ENCODE peak calls at places on chromosomes 11 and 22, in five cellular contexts. F, P, U, H and Y are unnamed samples.

GRCh38 chr11:59865031-59865430 is 1.3 kb downstream of the TCN1 start:
- DNase-seq in F (peak), P (no peak), U (peak), H (peak), Y (no peak)

GRCh38 chr11:34621876-34622275 is 983 bp downstream of the EHF start:
- DNase-seq in F (no peak), P (no peak), U (peak), H (no peak), Y (no peak)

GRCh38 chr11:94557992-94558391 is 9.2 kb upstream of the PIWIL4 start:
- DNase-seq in F (no peak), P (no peak), U (peak), H (no peak), Y (no peak)

GRCh38 chr11:112042161-112042960 is 17.2 kb downstream of the DLAT start:
- DNase-seq in F (peak), P (no peak), U (peak), H (peak), Y (no peak)

GRCh38 chr11:68841718-68842426 is at the start of gene CPT1A:
- DNase-seq in F (no peak), P (peak), U (peak), H (peak), Y (no peak)

GRCh38 chr11:70278994-70279393 is 8.5 kb downstream of the PPFIA1 start:
- DNase-seq in F (no peak), P (no peak), U (no peak), H (no peak), Y (no peak)

GRCh38 chr11:86360775-86361395 is 13.8 kb upstream of the CCDC81 start:
- DNase-seq in F (peak), P (no peak), U (peak), H (peak), Y (peak)

GRCh38 chr11:37699644-37700043 is 1101.6 kb upstream of the RAG2 start:
- DNase-seq in F (no peak), P (no peak), U (no peak), H (no peak), Y (no peak)

GRCh38 chr11:9142732-9143131 is 51.3 kb upstream of the SCUBE2 start:
- DNase-seq in F (no peak), P (no peak), U (no peak), H (no peak), Y (no peak)

GRCh38 chr11:102177126-102177525 is 66.9 kb downstream of the YAP1 start:
- DNase-seq in F (no peak), P (no peak), U (peak), H (no peak), Y (no peak)

GRCh38 chr11:113818426-113818825 is 38.8 kb downstream of the CLDN25 start:
- DNase-seq in F (no peak), P (no peak), U (peak), H (no peak), Y (no peak)

GRCh38 chr11:32434116-32434386 is 1.3 kb downstream of the WT1 start:
- DNase-seq in F (no peak), P (no peak), U (no peak), H (no peak), Y (no peak)

GRCh38 chr22:49268924-49269323 is 558.7 kb downstream of the BRD1 start:
- DNase-seq in F (no peak), P (no peak), U (no peak), H (no peak), Y (no peak)

GRCh38 chr22:20444325-20444724 is 6.7 kb upstream of the SCARF2 start:
- DNase-seq in F (no peak), P (no peak), U (no peak), H (no peak), Y (no peak)

GRCh38 chr11:69930081-69931059 is 111.2 kb upstream of the FGF3 start:
- DNase-seq in F (no peak), P (no peak), U (no peak), H (no peak), Y (no peak)

GRCh38 chr11:77324508-77324907 is 23.0 kb upstream of the GDPD4 start:
- DNase-seq in F (no peak), P (no peak), U (no peak), H (no peak), Y (no peak)

GRCh38 chr11:113634940-113635575 is 71.0 kb downstream of the TMPRSS5 start:
- DNase-seq in F (no peak), P (no peak), U (peak), H (no peak), Y (no peak)

GRCh38 chr11:27293500-27294417 is 69.3 kb downstream of the CCDC34 start:
- DNase-seq in F (no peak), P (no peak), U (peak), H (no peak), Y (no peak)

GRCh38 chr11:34327804-34328631 is 29.8 kb downstream of the ABTB2 start:
- DNase-seq in F (no peak), P (peak), U (no peak), H (no peak), Y (no peak)

GRCh38 chr11:112388496-112388895 is 127.8 kb upstream of the PLET1 start:
- DNase-seq in F (no peak), P (no peak), U (no peak), H (no peak), Y (no peak)

GRCh38 chr11:76642341-76642740 is 28.2 kb downstream of the LRRC32 start:
- DNase-seq in F (no peak), P (no peak), U (no peak), H (no peak), Y (no peak)

GRCh38 chr22:37778370-37779009 is 29.2 kb upstream of the GCAT start:
- DNase-seq in F (no peak), P (no peak), U (peak), H (no peak), Y (no peak)

GRCh38 chr11:112128483-112129121 is 35.3 kb downstream of the IL18 start:
- DNase-seq in F (peak), P (no peak), U (peak), H (peak), Y (peak)

GRCh38 chr11:116602637-116602942 is 170.2 kb downstream of the BUD13 start:
- DNase-seq in F (no peak), P (no peak), U (no peak), H (no peak), Y (no peak)

GRCh38 chr22:30422481-30423295 is 2.9 kb upstream of the MTFP1 start:
- DNase-seq in F (peak), P (peak), U (peak), H (peak), Y (no peak)

GRCh38 chr22:40789131-40789530 is 30.0 kb downstream of the SLC25A17 start:
- DNase-seq in F (no peak), P (no peak), U (no peak), H (no peak), Y (no peak)

GRCh38 chr22:20026204-20026908 is 5.4 kb downstream of the TANGO2 start:
- DNase-seq in F (no peak), P (no peak), U (no peak), H (no peak), Y (no peak)

GRCh38 chr11:93921695-93922468 is 71.5 kb upstream of the VSTM5 start:
- DNase-seq in F (peak), P (no peak), U (peak), H (peak), Y (peak)

GRCh38 chr11:93569496-93569895 is 26.3 kb upstream of the SMCO4 start:
- DNase-seq in F (no peak), P (no peak), U (no peak), H (no peak), Y (no peak)

GRCh38 chr11:32072872-32073661 is 17.8 kb upstream of the RCN1 start:
- DNase-seq in F (no peak), P (no peak), U (no peak), H (no peak), Y (no peak)

GRCh38 chr22:45284705-45285305 is at the start of gene UPK3A:
- DNase-seq in F (peak), P (peak), U (no peak), H (peak), Y (peak)

GRCh38 chr11:132402056-132402684 is 1031.8 kb downstream of the NTM start:
- DNase-seq in F (no peak), P (no peak), U (peak), H (no peak), Y (no peak)

GRCh38 chr11:102120006-102120405 is 9.8 kb downstream of the YAP1 start:
- DNase-seq in F (no peak), P (no peak), U (peak), H (no peak), Y (no peak)

GRCh38 chr22:23071163-23072034 is 1.1 kb downstream of the GNAZ start:
- DNase-seq in F (no peak), P (no peak), U (no peak), H (no peak), Y (no peak)
- H3K4me3 ChIP-seq in F (peak), P (peak), U (no peak), H (no peak), Y (peak)

DNA sequence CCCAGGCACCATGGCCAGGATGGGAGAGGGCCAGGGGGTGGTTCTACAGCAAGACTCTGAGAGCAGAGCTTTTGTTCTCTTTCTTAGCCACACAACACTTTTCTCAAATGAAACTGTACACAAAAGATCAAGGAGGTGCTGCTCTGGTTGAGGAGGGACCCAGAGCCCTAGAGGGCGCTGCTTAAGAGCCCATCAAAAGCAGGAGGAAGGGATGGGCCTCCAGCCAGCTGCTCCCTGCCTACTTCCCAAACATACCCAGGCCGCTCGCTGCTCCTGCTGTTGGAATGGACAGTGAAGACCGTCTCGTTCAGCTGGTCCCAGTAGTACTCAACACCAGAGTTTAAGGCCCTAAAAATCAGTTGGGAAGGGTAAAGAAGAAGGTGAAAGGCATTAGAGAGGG is 18.4 kb upstream of the CHRM4 start:
- DNase-seq in F (no peak), P (no peak), U (no peak), H (no peak), Y (peak)
- TF ChIP-seq CTCF in F (peak), P (no peak), U (peak), H (peak), Y (peak)

DNA sequence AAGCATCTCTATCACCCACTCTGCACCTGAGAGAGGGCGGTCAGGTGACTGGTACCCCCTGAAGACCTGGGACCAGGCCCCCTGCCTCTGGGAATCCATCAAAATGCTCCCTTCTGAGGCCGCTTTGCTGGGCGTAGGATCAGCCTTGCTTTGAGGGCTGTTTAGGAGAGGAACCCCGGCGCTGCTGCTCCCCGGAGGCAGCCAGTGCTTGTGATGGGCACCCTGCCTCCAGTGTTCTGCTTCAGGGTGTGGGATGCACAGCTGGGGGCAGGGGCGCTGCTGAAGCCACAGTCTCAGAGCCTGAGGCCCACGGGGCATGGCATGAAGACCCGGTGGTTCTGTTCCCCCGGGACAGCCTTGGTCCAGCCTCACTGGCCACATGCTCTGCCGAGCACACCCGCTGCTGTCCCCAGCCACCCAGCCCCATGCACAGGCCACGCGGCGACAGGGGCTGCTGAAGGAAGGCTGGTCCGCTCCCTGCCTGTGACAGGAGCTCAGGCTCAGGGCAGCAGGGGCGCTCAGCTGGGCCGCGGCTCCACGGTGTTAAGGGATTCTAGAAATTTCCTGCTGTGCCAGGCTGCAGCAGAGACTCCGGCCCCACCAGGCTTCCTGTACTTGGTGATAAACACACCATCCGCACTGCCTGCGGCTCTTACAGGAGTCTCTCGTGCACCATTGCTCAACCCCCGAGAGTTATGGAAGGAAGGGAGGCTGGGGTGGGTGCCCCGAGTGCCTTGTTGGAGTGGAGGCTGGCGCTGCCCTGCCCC is 91.0 kb downstream of the KCNQ1 start:
- DNase-seq in F (no peak), P (no peak), U (no peak), H (no peak), Y (no peak)
- H3K4me3 ChIP-seq in F (no peak), P (no peak), U (no peak), H (no peak), Y (no peak)

DNA sequence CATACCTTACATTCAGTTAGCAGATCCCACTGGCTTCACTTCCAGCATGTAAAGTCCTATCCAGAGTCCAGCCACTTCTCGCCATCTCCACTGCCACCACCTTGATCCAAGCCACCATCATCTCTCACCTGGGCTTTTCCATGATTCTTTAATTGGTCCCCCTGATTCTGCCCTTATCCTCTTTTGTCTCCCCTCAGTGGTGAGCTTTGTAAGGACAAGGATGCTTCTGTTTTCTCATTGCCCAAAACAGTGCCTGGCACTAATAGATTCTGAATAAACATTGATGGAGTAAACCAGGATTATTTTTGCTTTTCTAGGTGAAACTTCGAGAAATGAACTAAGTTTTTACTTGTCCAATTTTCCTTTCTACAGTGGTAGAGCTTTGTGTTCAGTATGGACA is 4.4 kb downstream of the POLA2 start:
- DNase-seq in F (no peak), P (no peak), U (no peak), H (no peak), Y (no peak)
- TF ChIP-seq CTCF in F (peak), P (no peak), U (peak), H (no peak), Y (peak)

GRCh38 chr22:50305658-50306566 is 1.5 kb downstream of the PLXNB2 start:
- DNase-seq in F (peak), P (peak), U (peak), H (peak), Y (peak)
- H3K4me3 ChIP-seq in F (peak), P (peak), U (peak), H (peak), Y (peak)

DNA sequence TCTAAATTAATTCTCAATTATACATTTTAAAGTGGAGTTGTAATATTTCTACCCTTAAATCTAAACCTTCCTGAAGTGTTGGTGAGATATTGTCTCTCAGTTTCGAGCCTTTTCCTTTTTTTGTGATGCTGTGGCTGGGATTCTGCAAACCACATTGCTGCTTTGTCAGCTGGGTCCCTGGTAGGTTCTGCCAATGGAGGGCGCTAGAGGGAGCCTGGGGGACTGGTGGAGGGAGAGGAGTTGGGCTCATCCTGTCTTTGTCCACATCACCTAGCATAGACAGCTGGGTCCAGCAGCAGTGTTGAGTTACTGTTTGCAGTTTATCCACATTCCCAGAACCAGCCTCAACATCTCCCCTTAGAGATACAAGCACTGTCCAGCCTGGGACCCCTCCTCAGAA is 41.0 kb downstream of the TRAF6 start:
- DNase-seq in F (no peak), P (no peak), U (peak), H (no peak), Y (no peak)
- TF ChIP-seq CTCF in F (peak), P (no peak), U (peak), H (peak), Y (peak)

GRCh38 chr22:27476729-27477128 is 324.8 kb downstream of the MN1 start:
- DNase-seq in F (peak), P (no peak), U (peak), H (no peak), Y (no peak)
- H3K4me3 ChIP-seq in F (no peak), P (no peak), U (no peak), H (no peak), Y (no peak)

DNA sequence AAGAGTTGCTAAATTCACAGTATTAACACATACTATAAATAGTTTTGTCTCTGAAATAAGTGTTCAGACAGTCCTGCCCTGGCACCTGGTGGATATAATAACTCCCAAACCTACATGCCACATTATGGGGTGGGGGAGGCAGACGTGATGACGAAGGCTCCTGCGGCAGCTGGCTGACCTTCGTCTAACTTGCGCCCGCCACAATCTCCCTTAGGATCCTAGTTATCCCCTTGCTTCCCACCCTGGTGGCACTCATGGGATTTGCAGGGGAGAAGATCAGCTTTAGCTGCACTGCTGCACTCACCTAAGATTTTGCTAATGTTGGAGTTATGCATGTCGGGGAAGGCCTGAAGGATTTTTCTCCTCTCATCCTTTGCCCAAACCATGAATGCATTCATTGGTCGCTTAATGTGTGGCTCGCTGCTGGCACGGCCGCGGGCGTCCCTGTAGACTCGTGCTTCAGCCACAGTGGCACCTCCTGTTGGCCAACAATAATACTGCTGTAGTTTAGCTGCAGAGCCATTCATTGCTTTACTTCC is 367.6 kb downstream of the SOX6 start:
- DNase-seq in F (peak), P (no peak), U (peak), H (no peak), Y (no peak)
- TF ChIP-seq CTCF in F (peak), P (no peak), U (peak), H (no peak), Y (peak)

DNA sequence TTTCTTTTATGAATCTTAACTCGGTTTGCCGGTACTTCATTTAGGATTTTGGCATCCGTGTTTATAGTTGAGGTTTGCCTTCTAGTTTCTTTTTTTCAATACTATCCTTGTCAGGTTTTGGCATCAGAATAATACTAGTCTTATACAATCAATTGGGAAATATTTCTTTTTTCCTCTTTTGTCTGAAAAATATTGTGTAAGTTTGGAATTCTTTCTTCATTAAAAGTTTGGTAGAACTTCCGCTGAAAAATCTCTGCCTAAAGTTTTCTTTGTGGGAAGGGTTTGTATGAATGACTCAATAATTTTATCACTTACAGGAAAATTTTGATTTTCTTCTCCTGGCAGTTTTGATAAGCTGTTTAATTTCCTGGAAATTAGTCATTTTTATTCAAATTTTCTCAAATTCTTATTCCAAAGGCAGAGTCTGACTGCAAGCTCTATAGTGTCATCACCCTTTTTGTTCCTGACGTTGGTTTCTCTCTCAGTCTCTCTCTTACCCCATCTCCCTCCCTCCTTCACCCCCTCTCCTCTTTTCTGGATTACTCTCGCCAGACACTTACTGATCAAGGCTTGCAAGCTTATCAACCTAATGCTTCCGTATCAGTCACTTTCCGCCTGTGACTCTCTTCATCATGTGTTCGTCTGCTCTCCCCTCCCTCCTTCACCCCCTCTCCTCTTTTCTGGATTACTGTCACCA is 555.7 kb downstream of the TBC1D22A start:
- DNase-seq in F (no peak), P (no peak), U (peak), H (peak), Y (no peak)
- H3K4me3 ChIP-seq in F (no peak), P (no peak), U (no peak), H (no peak), Y (no peak)